ENCODE peak calls at places on chromosome 9, in nine cellular contexts. V, Y, A, T, N, X, C, Z and Q are unnamed samples.

GRCh38 chr9:109143881-109144562 is 23.0 kb downstream of the FRRS1L start:
- DNase-seq in T (no peak), Y (no peak), N (no peak), A (no peak), C (no peak), Z (peak), V (no peak), X (peak), Q (no peak)

GRCh38 chr9:87873607-87874319 is 8.9 kb upstream of the SPATA31E1 start:
- DNase-seq in Y (no peak), A (no peak), Z (no peak), N (no peak), X (no peak), V (no peak), C (no peak), T (no peak), Q (no peak)

GRCh38 chr9:126049896-126050604 is 276.6 kb upstream of the MVB12B start:
- DNase-seq in C (no peak), X (no peak), Z (no peak), A (no peak), N (no peak), V (no peak), T (no peak), Y (peak), Q (no peak)

GRCh38 chr9:8365029-8365428 is 565.5 kb upstream of the DMAC1 start:
- DNase-seq in Z (no peak), C (no peak), N (no peak), T (no peak), A (no peak), V (no peak), Y (no peak), X (peak), Q (no peak)

GRCh38 chr9:105205787-105206511 is 38.5 kb upstream of the SLC44A1 start:
- DNase-seq in X (peak), Y (peak), T (no peak), A (no peak), Z (peak), C (no peak), N (no peak), V (no peak), Q (peak)

GRCh38 chr9:130185494-130186005 is 13.3 kb downstream of the NCS1 start:
- DNase-seq in T (no peak), V (no peak), C (no peak), Y (no peak), Z (no peak), A (no peak), X (peak), N (no peak), Q (no peak)

GRCh38 chr9:111179577-111179976 is 141.3 kb upstream of the LPAR1 start:
- DNase-seq in A (peak), N (no peak), T (no peak), Y (no peak), V (no peak), Z (no peak), X (peak), C (no peak), Q (peak)

GRCh38 chr9:86080112-86080579 is 19.2 kb downstream of the GOLM1 start:
- DNase-seq in A (no peak), Y (no peak), C (no peak), V (no peak), N (no peak), T (no peak), X (no peak), Z (no peak), Q (no peak)

GRCh38 chr9:79149585-79149984 is 422.2 kb upstream of the TLE4 start:
- DNase-seq in X (no peak), A (no peak), C (no peak), V (no peak), Y (no peak), Z (no peak), N (no peak), T (no peak), Q (no peak)

GRCh38 chr9:93820667-93821306 is 134.4 kb downstream of the BARX1 start:
- DNase-seq in N (no peak), C (no peak), V (no peak), T (no peak), Y (no peak), X (no peak), Z (peak), A (no peak), Q (no peak)

GRCh38 chr9:134403682-134404301 is 77.5 kb downstream of the RXRA start:
- DNase-seq in N (no peak), T (peak), C (no peak), Z (no peak), X (peak), A (no peak), V (peak), Y (peak), Q (peak)

GRCh38 chr9:93670208-93671029 is 94.0 kb downstream of the PHF2 start:
- DNase-seq in T (no peak), Z (peak), X (peak), Y (no peak), A (no peak), N (no peak), C (no peak), V (peak), Q (peak)

GRCh38 chr9:16031971-16032370 is 479.1 kb downstream of the CCDC171 start:
- DNase-seq in C (no peak), V (no peak), A (no peak), T (no peak), X (peak), Y (no peak), Z (peak), N (no peak), Q (no peak)

GRCh38 chr9:123749580-123750202 is 180.2 kb downstream of the DENND1A start:
- DNase-seq in N (no peak), V (no peak), X (peak), Y (no peak), C (peak), T (no peak), Z (no peak), A (no peak), Q (no peak)

GRCh38 chr9:27847818-27848217 is 274.5 kb upstream of the C9orf72 start:
- DNase-seq in Z (no peak), V (no peak), C (no peak), A (peak), Y (no peak), N (no peak), X (no peak), T (no peak), Q (no peak)

GRCh38 chr9:11457809-11458785 is 845.3 kb upstream of the PTPRD start:
- DNase-seq in Y (no peak), Z (no peak), C (no peak), X (no peak), N (peak), V (no peak), A (no peak), T (no peak), Q (no peak)